ENCODE peak calls at places on chromosomes 7 and 10, in five cellular contexts. A is SK-N-SH, W is fibroblast of lung, O is neural progenitor cell, H is IMR-90. Y is an unnamed sample.

GRCh38 chr10:93481931-93482834 is at the start of gene MYOF:
- DNase-seq in A (peak; percentile 65), W (peak; percentile 93), O (peak; percentile 72), H (peak; percentile 93), Y (peak; percentile 54)

GRCh38 chr7:981793-982510 is 1.0 kb upstream of the CYP2W1 start:
- DNase-seq in A (no peak), W (no peak), O (no peak), H (no peak), Y (no peak)

GRCh38 chr10:133180915-133181639 is 21.1 kb downstream of the KNDC1 start:
- DNase-seq in A (no peak), W (no peak), O (no peak), H (no peak), Y (no peak)

GRCh38 chr10:101570764-101571572 is 17.1 kb downstream of the POLL start:
- DNase-seq in A (peak; percentile 56), W (no peak), O (no peak), H (no peak), Y (no peak)

GRCh38 chr7:91286432-91286831 is 22.2 kb downstream of the FZD1 start:
- DNase-seq in A (no peak), W (no peak), O (peak; percentile 52), H (no peak), Y (no peak)

GRCh38 chr7:74203157-74203556 is 6.6 kb upstream of the LAT2 start:
- DNase-seq in A (peak; percentile 64), W (peak; percentile 62), O (peak; percentile 66), H (peak; percentile 57), Y (peak; percentile 76)

GRCh38 chr7:132386249-132386681 is 190.0 kb downstream of the PLXNA4 start:
- DNase-seq in A (peak; percentile 72), W (no peak), O (no peak), H (no peak), Y (no peak)

GRCh38 chr7:91293840-91294239 is 29.6 kb downstream of the FZD1 start:
- DNase-seq in A (no peak), W (no peak), O (no peak), H (no peak), Y (no peak)

GRCh38 chr10:73586583-73586984 is 4.6 kb downstream of the USP54 start:
- DNase-seq in A (peak; percentile 10), W (peak; percentile 86), O (no peak), H (peak; percentile 84), Y (no peak)

GRCh38 chr7:111829221-111829620 is 266.9 kb upstream of the IMMP2L start:
- DNase-seq in A (no peak), W (no peak), O (no peak), H (no peak), Y (no peak)

GRCh38 chr10:125104559-125104958 is 55.8 kb downstream of the CTBP2 start:
- DNase-seq in A (no peak), W (no peak), O (no peak), H (no peak), Y (no peak)

GRCh38 chr10:114376523-114376922 is 27.8 kb downstream of the AFAP1L2 start:
- DNase-seq in A (no peak), W (no peak), O (no peak), H (no peak), Y (no peak)

GRCh38 chr10:48759113-48759901 is 74.6 kb downstream of the WDFY4 start:
- DNase-seq in A (no peak), W (no peak), O (peak; percentile 12), H (no peak), Y (no peak)

GRCh38 chr7:55369427-55369826 is 4.3 kb downstream of the LANCL2 start:
- DNase-seq in A (no peak), W (peak; percentile 79), O (no peak), H (peak; percentile 95), Y (no peak)

GRCh38 chr7:148912758-148913541 is 28.9 kb upstream of the EZH2 start:
- DNase-seq in A (no peak), W (no peak), O (no peak), H (no peak), Y (no peak)

GRCh38 chr10:102133373-102134195 is 744 bp downstream of the PPRC1 start:
- DNase-seq in A (peak; percentile 91), W (peak; percentile 77), O (peak; percentile 65), H (peak; percentile 70), Y (peak; percentile 80)

GRCh38 chr10:131874991-131875451 is 25.8 kb upstream of the PPP2R2D start:
- DNase-seq in A (peak; percentile 93), W (peak; percentile 77), O (peak; percentile 91), H (peak; percentile 72), Y (peak; percentile 72)

GRCh38 chr10:77756319-77757232 is 119.0 kb upstream of the KCNMA1 start:
- DNase-seq in A (peak; percentile 65), W (peak; percentile 79), O (peak; percentile 68), H (peak; percentile 74), Y (no peak)

DNA sequence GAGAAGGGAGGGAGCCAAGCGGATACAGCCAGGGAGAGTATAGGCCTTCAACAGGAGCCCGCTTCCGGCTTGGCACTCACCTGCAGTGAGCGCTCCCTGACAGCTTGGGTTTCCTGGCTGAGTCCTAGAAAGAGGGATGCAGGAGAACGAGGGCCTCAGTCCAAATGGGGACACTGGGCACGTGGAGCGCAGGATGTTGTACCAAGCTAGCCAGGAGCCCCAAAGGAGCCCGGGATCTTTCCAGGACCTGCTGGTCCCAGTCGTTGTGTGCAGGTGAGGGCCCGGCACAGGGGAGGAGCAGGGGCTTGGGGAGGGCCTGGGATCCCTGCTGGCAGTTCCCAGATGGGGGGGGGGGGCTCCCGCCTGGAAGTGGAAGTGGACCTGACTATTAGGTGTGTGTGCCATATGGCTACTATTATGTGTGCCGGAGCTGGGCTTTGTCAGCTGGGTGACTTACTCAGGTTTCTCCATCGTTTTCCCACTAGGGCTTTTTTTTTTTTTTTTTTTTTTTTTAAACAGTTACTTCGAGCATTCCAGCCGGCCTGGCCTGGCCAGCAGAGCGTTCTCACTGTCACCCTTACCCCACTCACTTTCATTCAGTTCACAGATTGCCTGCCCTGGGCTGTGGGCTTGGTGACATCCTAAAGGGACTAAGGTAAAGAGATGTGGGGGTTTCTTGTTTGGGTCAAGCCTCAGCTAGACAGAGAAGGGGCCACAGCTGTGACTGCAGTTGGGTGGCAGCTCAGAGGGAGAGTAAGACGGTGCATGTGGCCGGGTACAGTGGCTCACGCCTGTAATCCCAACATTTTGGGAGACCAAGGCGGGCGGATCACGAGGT is 3.8 kb downstream of the AGAP3 start:
- DNase-seq in A (no peak), W (no peak), O (no peak), H (no peak), Y (no peak)
- H3K36me3 ChIP-seq in A (peaks cover 11% of the 10 kb centered on the region), W (no peaks in the 10 kb centered on the region), O (no peaks in the 10 kb centered on the region), H (peaks cover 11% of the 10 kb centered on the region), Y (no peaks in the 10 kb centered on the region)

GRCh38 chr10:53841746-53842145 is 959.3 kb downstream of the PCDH15 start:
- DNase-seq in A (no peak), W (no peak), O (no peak), H (no peak), Y (no peak)
- H2AFZ ChIP-seq in A (no peak overlapping the region), W (no peak overlapping the region), O (no peak overlapping the region), H (no peak overlapping the region), Y (no peak overlapping the region)

DNA sequence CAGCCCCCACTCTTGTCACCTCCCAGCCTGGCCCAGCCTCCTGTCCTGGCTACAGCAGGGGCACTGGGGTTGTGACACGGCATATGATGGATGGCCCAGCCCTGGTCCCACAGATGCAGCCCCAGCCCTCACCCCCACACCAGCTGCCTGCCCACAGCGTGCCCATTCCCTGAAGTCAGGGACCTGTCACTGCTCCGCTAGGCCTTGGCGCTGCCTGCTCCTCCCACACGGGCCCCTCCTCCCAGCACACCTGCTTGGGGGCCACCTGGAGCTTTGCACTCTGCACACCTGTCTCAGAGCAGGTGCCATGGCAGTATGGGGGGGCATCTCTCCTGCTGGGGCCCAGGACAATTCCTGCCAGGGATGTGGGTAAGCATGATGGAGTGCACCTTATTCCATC is 3.5 kb downstream of the GCK start:
- DNase-seq in A (no peak), W (no peak), O (no peak), H (no peak), Y (no peak)
- H3K36me3 ChIP-seq in A (no peaks in the 10 kb centered on the region), W (no peaks in the 10 kb centered on the region), O (no peaks in the 10 kb centered on the region), H (no peaks in the 10 kb centered on the region), Y (no peaks in the 10 kb centered on the region)

DNA sequence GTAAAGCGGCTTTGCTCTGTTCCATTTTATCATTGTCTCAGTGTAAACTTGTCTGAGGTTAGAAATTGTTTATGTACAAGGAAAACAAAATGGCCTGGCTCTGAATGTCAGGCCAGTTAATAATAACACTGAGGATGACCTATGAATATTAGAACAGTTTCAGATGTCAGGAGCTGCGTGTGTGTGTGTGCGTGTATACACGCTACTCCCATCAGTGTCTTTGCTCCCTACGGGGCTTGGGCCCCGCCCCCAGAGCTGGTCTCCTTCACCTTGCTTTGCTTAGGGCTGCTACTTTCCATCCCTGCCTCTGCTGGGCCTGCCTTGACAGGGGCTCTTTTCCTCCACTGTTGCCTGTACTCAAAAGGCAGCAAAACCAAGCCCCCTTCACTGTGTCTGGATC is 142.3 kb upstream of the BET1 start:
- DNase-seq in A (no peak), W (peak; percentile 86), O (no peak), H (peak; percentile 87), Y (no peak)
- H2AFZ ChIP-seq in A (no peak overlapping the region), W (peak overlapping the region; percentile 61), O (no peak overlapping the region), H (peak overlapping the region; percentile 83), Y (no peak overlapping the region)

GRCh38 chr10:1085258-1085657 is 29.1 kb downstream of the WDR37 start:
- DNase-seq in A (no peak), W (peak; percentile 3), O (no peak), H (peak; percentile 14), Y (no peak)
- H3K36me3 ChIP-seq in A (peaks cover 86% of the 10 kb centered on the region), W (peaks cover 17% of the 10 kb centered on the region), O (peaks cover 4% of the 10 kb centered on the region), H (peaks cover 49% of the 10 kb centered on the region), Y (peaks cover 81% of the 10 kb centered on the region)

DNA sequence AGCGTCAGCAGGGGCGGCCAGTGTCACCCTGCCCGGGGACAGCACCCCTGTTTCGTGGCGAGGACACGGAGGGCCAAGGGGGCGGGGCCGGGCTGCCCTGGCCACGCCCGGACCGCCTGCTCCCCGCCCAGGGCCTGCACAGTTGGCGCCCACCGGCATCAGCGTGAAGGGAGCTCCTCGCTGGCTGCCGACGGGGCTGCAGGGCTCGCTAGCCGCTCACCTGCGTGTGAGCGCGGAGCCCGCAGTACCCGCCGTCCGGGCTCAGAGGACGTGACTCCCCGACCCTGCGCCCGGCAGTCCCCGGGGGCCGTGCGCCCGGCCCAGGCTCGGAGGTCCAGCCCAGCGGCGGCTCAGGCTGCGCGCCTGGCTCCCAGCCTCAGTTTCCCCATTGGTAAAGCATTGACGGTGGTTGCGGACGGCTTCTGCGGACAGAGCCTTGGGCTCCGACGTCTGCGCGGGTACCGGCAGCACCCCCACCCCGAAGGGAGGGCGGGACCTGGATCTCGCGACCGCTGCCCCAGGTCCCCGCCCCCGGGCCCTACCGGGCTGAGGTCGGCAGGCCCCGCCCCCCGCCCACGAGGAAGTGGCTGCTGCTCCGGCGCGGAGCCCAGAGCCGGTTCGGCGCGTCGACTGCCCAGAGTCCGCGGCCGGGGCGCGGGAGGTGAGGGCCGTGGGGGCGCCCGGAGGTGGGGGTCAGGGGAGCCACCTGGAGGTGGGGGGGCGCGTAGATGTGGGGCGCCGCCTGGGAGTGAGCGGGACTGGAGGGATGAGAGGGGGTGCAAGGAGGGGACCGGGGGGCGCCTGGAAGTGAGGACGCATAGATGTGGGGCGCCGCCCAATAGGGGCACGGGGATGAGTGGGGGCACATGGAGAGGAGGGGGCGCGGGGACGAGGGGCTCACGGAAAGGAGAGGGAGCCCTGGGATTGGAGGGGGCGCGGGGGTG is at the start of gene ARPC1B:
- DNase-seq in A (peak; percentile 99), W (peak; percentile 55), O (peak; percentile 89), H (peak; percentile 51), Y (peak; percentile 86)
- H2AFZ ChIP-seq in A (peak within 1 kb of the TSS; percentile 76), W (peak within 1 kb of the TSS; percentile 21), O (peak within 1 kb of the TSS; percentile 95), H (peak within 1 kb of the TSS; percentile 94), Y (peak within 1 kb of the TSS; percentile 89)

GRCh38 chr7:2649139-2649838 is 17.5 kb downstream of the TTYH3 start:
- DNase-seq in A (no peak), W (no peak), O (no peak), H (no peak), Y (no peak)
- H3K36me3 ChIP-seq in A (peaks cover 54% of the 10 kb centered on the region), W (peaks cover 22% of the 10 kb centered on the region), O (no peaks in the 10 kb centered on the region), H (peaks cover 54% of the 10 kb centered on the region), Y (peaks cover 73% of the 10 kb centered on the region)